ENCODE peak calls at places on chromosomes 5 and 9, in four cellular contexts. M is PC-9, P is GM13976, R is heart left ventricle. Q is an unnamed sample.

GRCh38 chr5:149550608-149551226 is 522 bp downstream of the CSNK1A1 start:
- DNase-seq in M (no peak), P (peak), R (no peak), Q (no peak)

GRCh38 chr5:127316013-127316412 is 25.4 kb downstream of the MEGF10 start:
- DNase-seq in M (no peak), P (no peak), R (no peak), Q (no peak)

GRCh38 chr5:66981705-66982387 is 214.8 kb downstream of the CD180 start:
- DNase-seq in M (no peak), P (no peak), R (no peak), Q (no peak)

GRCh38 chr5:147882586-147883313 is 4.2 kb downstream of the SCGB3A2 start:
- DNase-seq in M (no peak), P (no peak), R (no peak), Q (no peak)

GRCh38 chr9:70081120-70081495 is 37.5 kb downstream of the MAMDC2 start:
- DNase-seq in M (peak), P (no peak), R (no peak), Q (no peak)

GRCh38 chr5:86684222-86684621 is 66.5 kb downstream of the COX7C start:
- DNase-seq in M (no peak), P (no peak), R (no peak), Q (no peak)

GRCh38 chr5:133147815-133148634 is 96.2 kb downstream of the HSPA4 start:
- DNase-seq in M (no peak), P (no peak), R (no peak), Q (no peak)

GRCh38 chr9:120894404-120895226 is 17.6 kb upstream of the PHF19 start:
- DNase-seq in M (no peak), P (no peak), R (peak), Q (no peak)

GRCh38 chr5:143306040-143306439 is 97.4 kb downstream of the NR3C1 start:
- DNase-seq in M (no peak), P (no peak), R (no peak), Q (no peak)

GRCh38 chr5:79746645-79747044 is 57.0 kb downstream of the CMYA5 start:
- DNase-seq in M (no peak), P (no peak), R (no peak), Q (no peak)

GRCh38 chr5:167790462-167791260 is 500.8 kb upstream of the WWC1 start:
- DNase-seq in M (no peak), P (no peak), R (no peak), Q (no peak)

GRCh38 chr9:95018099-95018927 is 291.8 kb downstream of the AOPEP start:
- DNase-seq in M (no peak), P (no peak), R (peak), Q (no peak)

GRCh38 chr5:10695055-10695649 is 65.9 kb downstream of the DAP start:
- DNase-seq in M (peak), P (peak), R (peak), Q (peak)

GRCh38 chr9:76419782-76420380 is 25.7 kb upstream of the RFK start:
- DNase-seq in M (no peak), P (no peak), R (no peak), Q (no peak)

GRCh38 chr5:43312076-43312620 is 1.1 kb downstream of the HMGCS1 start:
- DNase-seq in M (no peak), P (no peak), R (no peak), Q (no peak)

GRCh38 chr5:38404667-38405276 is 146.4 kb downstream of the EGFLAM start:
- DNase-seq in M (no peak), P (no peak), R (no peak), Q (no peak)

GRCh38 chr5:25694805-25695204 is 1050.0 kb upstream of the CDH10 start:
- DNase-seq in M (no peak), P (no peak), R (no peak), Q (peak)

Q was measured in anterior cingulate cortex.